ENCODE peak calls at places on chromosomes 11 and 22, in seven cellular contexts. V, G, T, D, F, C and Y are unnamed samples.

GRCh38 chr11:59755701-59756495 is 722 bp downstream of the STX3 start:
- DNase-seq in V (peak), G (peak), T (peak), D (no peak), F (peak), C (peak), Y (peak)

GRCh38 chr22:22099833-22100812 is 117.5 kb upstream of the TOP3B start:
- DNase-seq in V (no peak), G (no peak), T (peak), D (no peak), F (no peak), C (no peak), Y (peak)

GRCh38 chr11:10322401-10322800 is 17.5 kb downstream of the ADM start:
- DNase-seq in V (no peak), G (no peak), T (no peak), D (no peak), F (no peak), C (no peak), Y (no peak)

GRCh38 chr22:18067548-18068341 is 10.0 kb upstream of the PEX26 start:
- DNase-seq in V (no peak), G (no peak), T (no peak), D (no peak), F (no peak), C (no peak), Y (no peak)

GRCh38 chr11:30760341-30760740 is 174.2 kb upstream of the MPPED2 start:
- DNase-seq in V (no peak), G (no peak), T (no peak), D (no peak), F (no peak), C (no peak), Y (no peak)

GRCh38 chr11:16744128-16744725 is 5.8 kb downstream of the C11orf58 start:
- DNase-seq in V (no peak), G (no peak), T (no peak), D (no peak), F (no peak), C (no peak), Y (no peak)

GRCh38 chr11:6621711-6622211 is 2.5 kb upstream of the TPP1 start:
- DNase-seq in V (no peak), G (no peak), T (no peak), D (no peak), F (no peak), C (no peak), Y (no peak)

GRCh38 chr22:26547426-26547825 is 35.2 kb upstream of the TFIP11 start:
- DNase-seq in V (no peak), G (no peak), T (peak), D (peak), F (no peak), C (no peak), Y (peak)

GRCh38 chr11:118265954-118266353 is 1.9 kb upstream of the MPZL2 start:
- DNase-seq in V (peak), G (no peak), T (no peak), D (no peak), F (no peak), C (no peak), Y (no peak)

GRCh38 chr11:79762271-79762935 is 321.6 kb upstream of the TENM4 start:
- DNase-seq in V (no peak), G (no peak), T (no peak), D (no peak), F (no peak), C (no peak), Y (peak)

GRCh38 chr11:31821779-31822574 is 10.9 kb upstream of the PAX6 start:
- DNase-seq in V (no peak), G (no peak), T (no peak), D (no peak), F (no peak), C (no peak), Y (no peak)

GRCh38 chr22:50621948-50622722 is 5.8 kb downstream of the ARSA start:
- DNase-seq in V (no peak), G (peak), T (peak), D (peak), F (no peak), C (no peak), Y (peak)

GRCh38 chr11:126282361-126282741 is 542 bp upstream of the TIRAP start:
- DNase-seq in V (peak), G (peak), T (peak), D (peak), F (peak), C (peak), Y (no peak)

GRCh38 chr11:102139081-102139498 is 28.8 kb downstream of the YAP1 start:
- DNase-seq in V (no peak), G (no peak), T (no peak), D (no peak), F (peak), C (no peak), Y (no peak)

GRCh38 chr22:37282385-37282677 is at the start of gene CYTH4:
- DNase-seq in V (peak), G (no peak), T (peak), D (peak), F (no peak), C (no peak), Y (no peak)

GRCh38 chr11:29166306-29166705 is 850.5 kb downstream of the KCNA4 start:
- DNase-seq in V (no peak), G (no peak), T (no peak), D (no peak), F (no peak), C (no peak), Y (no peak)